ENCODE peak calls at places on chromosome 19, in eight cellular contexts. T is cardiac fibroblast; F is mucosa of gallbladder; K is germinal center; Q is stimulated activated CD8-positive, alpha-beta memory T cell treated with anti-CD3 and anti-CD28 coated beads, Interleukin-4, amount 100 ng/mL, for 1 hour; L is SJSA1; Z is T-helper 1 cell; N is NCI-H1092 treated with DMSO at 0.1 percent for 48 hours. J is an unnamed sample.

GRCh38 chr19:46416077-46416709 is 2.8 kb upstream of the CCDC8 start:
- DNase-seq in L (peak; percentile 73), Z (no peak), F (peak; percentile 70), K (no peak), T (peak; percentile 86), Q (no peak), N (peak; percentile 78), J (no peak)

GRCh38 chr19:32674153-32674958 is 624 bp downstream of the ANKRD27 start:
- DNase-seq in K (no peak), Z (no peak), L (peak; percentile 16), T (no peak), N (no peak), Q (no peak), F (no peak), J (no peak)

GRCh38 chr19:17304386-17305047 is 1.2 kb upstream of the MRPL34 start:
- DNase-seq in N (no peak), L (no peak), K (no peak), T (no peak), Q (no peak), Z (no peak), F (no peak), J (no peak)

GRCh38 chr19:17281391-17282304 is at the start of gene ANKLE1:
- DNase-seq in F (no peak), N (peak; percentile 4), K (peak; percentile 84), T (no peak), Z (no peak), Q (no peak), L (no peak), J (no peak)

GRCh38 chr19:19458110-19458816 is 52.8 kb downstream of the GATAD2A start:
- DNase-seq in L (no peak), Z (no peak), F (no peak), T (no peak), N (no peak), K (no peak), Q (no peak), J (no peak)

GRCh38 chr19:16069813-16070365 is 6.4 kb upstream of the TPM4 start:
- DNase-seq in T (no peak), K (no peak), L (no peak), N (no peak), Q (no peak), F (no peak), Z (no peak), J (no peak)

GRCh38 chr19:19381007-19381926 is 24.2 kb upstream of the GATAD2A start:
- DNase-seq in L (no peak), N (peak; percentile 5), F (peak; percentile 26), Q (no peak), K (no peak), Z (no peak), T (no peak), J (no peak)

GRCh38 chr19:54312436-54313362 is at the start of gene LILRA5:
- DNase-seq in T (no peak), N (no peak), K (no peak), Q (no peak), F (no peak), L (no peak), Z (no peak), J (no peak)

GRCh38 chr19:40806385-40807146 is 7.6 kb downstream of the EGLN2 start:
- DNase-seq in Z (peak; percentile 74), K (peak; percentile 87), T (peak; percentile 97), F (peak; percentile 70), Q (no peak), L (peak; percentile 93), N (no peak), J (peak; percentile 81)

GRCh38 chr19:41264581-41265375 is 606 bp downstream of the HNRNPUL1 start:
- DNase-seq in N (peak; percentile 5), Z (peak; percentile 33), T (peak; percentile 47), F (peak; percentile 19), K (peak; percentile 60), Q (no peak), L (no peak), J (peak; percentile 40)

GRCh38 chr19:11971045-11971444 is 6.2 kb downstream of the ZNF763 start:
- DNase-seq in Q (no peak), L (no peak), T (no peak), F (no peak), K (no peak), N (no peak), Z (no peak), J (no peak)

GRCh38 chr19:3275583-3276340 is 51.3 kb downstream of the CELF5 start:
- DNase-seq in N (peak; percentile 58), Q (peak; percentile 77), K (peak; percentile 97), L (peak; percentile 77), Z (peak; percentile 95), F (peak; percentile 72), T (peak; percentile 81), J (peak; percentile 97)

GRCh38 chr19:50333235-50333736 is 4.1 kb upstream of the KCNC3 start:
- DNase-seq in L (peak; percentile 37), F (peak; percentile 90), Z (peak; percentile 92), N (peak; percentile 80), Q (peak; percentile 47), K (peak; percentile 83), T (peak; percentile 87), J (peak; percentile 83)

GRCh38 chr19:17125728-17126677 is 50.4 kb downstream of the MYO9B start:
- DNase-seq in F (peak; percentile 48), L (peak; percentile 76), N (no peak), K (peak; percentile 77), Z (peak; percentile 70), T (peak; percentile 55), Q (peak; percentile 51), J (peak; percentile 60)

GRCh38 chr19:33812388-33813330 is 16.0 kb downstream of the KCTD15 start:
- DNase-seq in N (no peak), T (no peak), Z (no peak), K (no peak), F (no peak), L (no peak), Q (no peak), J (no peak)

GRCh38 chr19:6239401-6239844 is 40.4 kb downstream of the MLLT1 start:
- DNase-seq in K (no peak), Q (no peak), T (peak; percentile 51), F (no peak), N (no peak), Z (no peak), L (no peak), J (no peak)

GRCh38 chr19:46482645-46483044 is 11.3 kb upstream of the PNMA8A start:
- DNase-seq in N (no peak), L (no peak), Q (no peak), Z (no peak), K (no peak), F (no peak), T (peak; percentile 61), J (no peak)